ENCODE peak calls at places on chromosome 4, in seven cellular contexts. P is D341Med; D is islet precursor cell; F is endodermal cell; Q is activated T-cell treated with anti-CD3 and anti-CD28 coated beads, Interleukin-2, amount 50 U/mL, for 72 hours; Z is CD8-positive, alpha-beta T cell; R is PC-3. V is an unnamed sample.
A peak's percentile ranks its signal among the peaks of the same experiment; 100 is the strongest.

GRCh38 chr4:181909368-181909767 is 333.8 kb upstream of the TENM3 start:
- DNase-seq in Z (no peak), D (peak; percentile 84), P (no peak), R (no peak), F (peak; percentile 76), Q (no peak), V (no peak)

GRCh38 chr4:77264826-77265225 is 107.8 kb downstream of the CCNG2 start:
- DNase-seq in R (peak; percentile 48), Z (no peak), F (no peak), D (no peak), Q (no peak), P (no peak), V (no peak)

GRCh38 chr4:175422331-175422730 is 389.7 kb downstream of the GPM6A start:
- DNase-seq in Q (no peak), D (no peak), Z (no peak), R (peak; percentile 7), F (no peak), P (no peak), V (no peak)

GRCh38 chr4:156685308-156685707 is 286.3 kb downstream of the PDGFC start:
- DNase-seq in P (no peak), R (peak; percentile 58), F (no peak), D (no peak), Q (no peak), Z (no peak), V (no peak)

GRCh38 chr4:41366911-41367517 is 110.3 kb downstream of the UCHL1 start:
- DNase-seq in D (no peak), P (no peak), F (no peak), R (no peak), Q (no peak), Z (no peak), V (no peak)

GRCh38 chr4:153257151-153257620 is 52.9 kb downstream of the TRIM2 start:
- DNase-seq in F (peak; percentile 88), R (no peak), Q (peak; percentile 32), D (peak; percentile 94), Z (no peak), P (no peak), V (no peak)

GRCh38 chr4:48141048-48141447 is 7.0 kb upstream of the TXK start:
- DNase-seq in Q (no peak), F (no peak), P (peak; percentile 33), D (no peak), Z (no peak), R (peak; percentile 66), V (no peak)

GRCh38 chr4:122360754-122361153 is 18.1 kb upstream of the ADAD1 start:
- DNase-seq in Q (no peak), F (no peak), R (no peak), P (no peak), Z (no peak), D (no peak), V (no peak)

GRCh38 chr4:89294583-89295244 is 12.9 kb downstream of the GPRIN3 start:
- DNase-seq in Z (no peak), D (no peak), P (no peak), R (no peak), F (no peak), Q (no peak), V (no peak)

GRCh38 chr4:74451214-74451661 is 6.3 kb downstream of the AREG start:
- DNase-seq in F (no peak), R (peak; percentile 85), P (no peak), D (peak; percentile 74), Z (no peak), Q (no peak), V (no peak)

GRCh38 chr4:125728568-125728967 is 413.8 kb downstream of the FAT4 start:
- DNase-seq in Q (no peak), P (no peak), R (peak; percentile 88), D (peak; percentile 93), Z (no peak), F (peak; percentile 60), V (no peak)

GRCh38 chr4:2939383-2940243 is 23.6 kb downstream of the NOP14 start:
- DNase-seq in R (no peak), F (peak; percentile 35), Q (peak; percentile 38), P (peak; percentile 26), D (peak; percentile 50), Z (no peak), V (peak; percentile 50)